ENCODE peak calls at places on chromosomes 4 and X, in eight cellular contexts. L, T, A, R, W, E, O and Z are unnamed samples.

GRCh38 chrX:1661048-1661921 is 46.4 kb downstream of the ASMT start:
- DNase-seq in R (no peak), L (no peak), W (peak; percentile 80), A (peak; percentile 20), O (peak; percentile 12), T (no peak), E (no peak), Z (peak; percentile 17)

GRCh38 chr4:189124149-189124758 is 816.4 kb upstream of the FRG1 start:
- DNase-seq in A (no peak), R (peak; percentile 40), O (peak; percentile 33), L (peak; percentile 34), T (peak; percentile 25), W (peak; percentile 53), E (peak; percentile 8), Z (peak; percentile 33)

GRCh38 chr4:144449623-144450022 is 196.3 kb upstream of the HHIP start:
- DNase-seq in R (no peak), O (no peak), W (no peak), A (peak; percentile 20), E (peak; percentile 60), T (peak; percentile 11), L (no peak), Z (no peak)

GRCh38 chr4:16334641-16335040 is 108.4 kb upstream of the TAPT1 start:
- DNase-seq in W (no peak), T (no peak), O (no peak), R (no peak), A (no peak), L (no peak), E (no peak), Z (no peak)

GRCh38 chr4:88104902-88105610 is 53.4 kb downstream of the ABCG2 start:
- DNase-seq in T (peak; percentile 45), E (peak; percentile 26), A (no peak), W (no peak), R (no peak), O (peak; percentile 87), L (no peak), Z (no peak)

GRCh38 chr4:73583661-73584060 is 36.6 kb downstream of the RASSF6 start:
- DNase-seq in A (no peak), L (no peak), T (no peak), W (no peak), R (no peak), O (no peak), E (no peak), Z (no peak)

GRCh38 chr4:188086858-188087257 is 22.5 kb downstream of the TRIML2 start:
- DNase-seq in E (no peak), W (no peak), A (no peak), O (no peak), T (no peak), L (no peak), R (no peak), Z (no peak)

GRCh38 chr4:128349921-128350320 is 62.3 kb upstream of the PGRMC2 start:
- DNase-seq in L (no peak), T (peak; percentile 77), E (peak; percentile 80), O (no peak), R (no peak), W (no peak), A (no peak), Z (no peak)

GRCh38 chr4:31548823-31549222 is 828.7 kb downstream of the PCDH7 start:
- DNase-seq in L (no peak), A (no peak), R (no peak), E (no peak), W (no peak), T (no peak), O (no peak), Z (no peak)

GRCh38 chrX:15336023-15336413 is 695 bp upstream of the PIGA start:
- DNase-seq in L (peak; percentile 37), R (no peak), A (no peak), E (peak; percentile 63), T (peak; percentile 47), W (peak; percentile 35), O (peak; percentile 83), Z (peak; percentile 9)

GRCh38 chrX:53320543-53321215 is 39.3 kb upstream of the IQSEC2 start:
- DNase-seq in R (no peak), O (no peak), E (no peak), A (peak; percentile 23), W (peak; percentile 17), T (no peak), L (no peak), Z (peak; percentile 30)

GRCh38 chr4:155694100-155694785 is 27.6 kb downstream of the GUCY1A1 start:
- DNase-seq in O (no peak), A (no peak), R (no peak), E (no peak), T (no peak), L (no peak), W (no peak), Z (no peak)

GRCh38 chr4:144421839-144422565 is 224.0 kb upstream of the HHIP start:
- DNase-seq in T (no peak), O (peak; percentile 27), L (no peak), E (no peak), W (peak; percentile 39), A (no peak), R (no peak), Z (no peak)

GRCh38 chrX:106619797-106620196 is 8.0 kb downstream of the RADX start:
- DNase-seq in A (no peak), E (peak; percentile 15), W (no peak), O (no peak), T (peak; percentile 7), L (peak; percentile 1), R (no peak), Z (no peak)

GRCh38 chr4:56628592-56628991 is 52.5 kb downstream of the HOPX start:
- DNase-seq in W (no peak), L (no peak), T (no peak), A (no peak), R (no peak), E (no peak), O (no peak), Z (no peak)

GRCh38 chrX:102728646-102729045 is 8.1 kb downstream of the GPRASP3 start:
- DNase-seq in L (no peak), W (no peak), O (peak; percentile 23), A (no peak), E (no peak), R (no peak), T (no peak), Z (no peak)

GRCh38 chrX:5958523-5958922 is 270.1 kb downstream of the NLGN4X start:
- DNase-seq in E (no peak), O (no peak), L (no peak), R (no peak), A (no peak), T (no peak), W (no peak), Z (no peak)

GRCh38 chr4:140249351-140249750 is 95.4 kb upstream of the MAML3 start:
- DNase-seq in T (peak; percentile 47), L (no peak), A (no peak), W (no peak), E (peak; percentile 62), O (no peak), R (no peak), Z (no peak)

GRCh38 chrX:13923845-13924244 is 105.8 kb downstream of the GEMIN8 start:
- DNase-seq in O (peak; percentile 78), T (no peak), W (no peak), R (no peak), A (no peak), E (no peak), L (no peak), Z (no peak)
- TF ChIP-seq CTCF in O (peak; percentile 60), T (no peak), W (no peak), R (no peak), A (no peak), E (no peak), L (no peak), Z (no peak)

DNA sequence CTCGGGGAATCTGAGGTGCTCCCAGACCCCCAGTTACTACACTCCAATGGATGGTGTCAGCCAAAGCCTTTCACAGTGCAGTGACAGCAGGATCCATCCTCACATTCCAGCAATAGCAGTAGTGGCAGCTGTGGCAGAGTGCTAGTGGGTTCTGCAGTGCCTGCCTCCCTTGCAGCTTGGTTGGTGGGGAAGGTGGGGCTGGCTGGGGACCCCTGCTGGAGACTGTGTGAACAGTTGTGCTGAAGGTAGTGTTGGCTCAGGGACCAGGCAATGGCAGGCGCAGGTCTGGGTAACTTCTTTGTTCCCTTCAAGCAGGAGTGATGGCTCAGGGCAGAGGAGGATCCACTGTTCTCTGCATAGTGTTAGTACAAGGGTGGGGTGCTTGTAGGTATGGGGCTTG is 343.7 kb upstream of the TRAM1L1 start:
- DNase-seq in R (no peak), E (no peak), L (no peak), O (no peak), T (no peak), A (no peak), W (peak; percentile 5), Z (no peak)
- TF ChIP-seq CTCF in R (no peak), E (no peak), L (no peak), O (no peak), T (no peak), A (no peak), W (peak; percentile 18), Z (no peak)

DNA sequence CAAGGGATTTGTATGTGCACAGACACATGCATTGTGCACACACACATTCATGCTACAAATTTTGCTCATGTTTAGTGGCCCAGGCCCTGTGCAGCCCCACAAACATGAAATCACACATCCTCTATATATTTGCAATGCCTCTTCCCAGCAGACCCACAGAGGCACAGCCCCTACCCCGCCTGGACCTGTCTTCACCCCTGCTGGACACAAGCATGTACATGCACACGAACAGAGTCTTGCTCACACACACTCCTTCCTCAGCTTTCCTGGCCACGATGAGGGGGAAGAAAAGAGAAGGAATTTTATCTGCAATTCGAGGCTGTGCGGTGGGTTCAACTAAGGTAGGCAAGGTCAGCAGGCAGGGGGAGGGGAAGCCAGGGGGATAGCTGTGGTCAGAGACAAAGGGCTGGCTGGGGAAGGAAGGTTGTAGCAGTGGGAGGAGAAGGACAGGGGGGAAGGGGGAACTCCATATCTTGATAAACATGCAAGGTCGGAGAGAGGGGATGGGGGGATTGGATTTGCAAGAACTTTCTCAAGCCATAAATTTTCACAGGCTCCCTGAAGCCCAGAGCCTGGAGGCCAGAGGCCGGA is 156.4 kb downstream of the EFNB1 start:
- DNase-seq in O (no peak), E (no peak), R (no peak), L (no peak), W (no peak), T (no peak), A (no peak), Z (peak; percentile 16)
- TF ChIP-seq CTCF in O (no peak), E (no peak), R (no peak), L (no peak), W (no peak), T (no peak), A (no peak), Z (no peak)

GRCh38 chr4:38870098-38870850 is 2.7 kb downstream of the FAM114A1 start:
- DNase-seq in W (no peak), O (no peak), L (no peak), A (no peak), R (no peak), T (peak; percentile 79), E (no peak), Z (no peak)

GRCh38 chr4:38871593-38871992 is 4.0 kb downstream of the FAM114A1 start:
- DNase-seq in E (no peak), O (no peak), R (no peak), L (no peak), T (peak; percentile 45), W (no peak), A (no peak), Z (no peak)

GRCh38 chr4:38872620-38873019 is 5.0 kb downstream of the FAM114A1 start:
- DNase-seq in W (no peak), R (no peak), A (no peak), E (peak; percentile 34), O (no peak), T (peak; percentile 93), L (no peak), Z (no peak)

GRCh38 chr4:38876636-38877035 is 9.0 kb downstream of the FAM114A1 start:
- DNase-seq in E (no peak), A (no peak), R (no peak), L (no peak), O (no peak), T (no peak), W (no peak), Z (no peak)

GRCh38 chr4:38873290-38873949 is 5.8 kb downstream of the FAM114A1 start:
- DNase-seq in R (no peak), A (no peak), L (no peak), E (no peak), O (no peak), T (no peak), W (no peak), Z (no peak)
- TF ChIP-seq CTCF in R (no peak), A (no peak), L (no peak), E (no peak), O (no peak), T (no peak), W (peak; percentile 37), Z (no peak)